ENCODE peak calls at places on chromosomes 12 and 14, in six cellular contexts. B, M, N, G, X and Z are unnamed samples.

GRCh38 chr12:5523396-5524115 is 91.6 kb downstream of the NTF3 start:
- DNase-seq in B (no peak), M (no peak), N (no peak), G (no peak), X (no peak), Z (no peak)

GRCh38 chr12:127760996-127761395 is 506.0 kb upstream of the TMEM132C start:
- DNase-seq in B (no peak), M (no peak), N (no peak), G (no peak), X (no peak), Z (no peak)

GRCh38 chr14:73180385-73180805 is 44.1 kb downstream of the PSEN1 start:
- DNase-seq in B (no peak), M (no peak), N (peak), G (no peak), X (no peak), Z (no peak)

GRCh38 chr14:58026219-58026618 is 125.8 kb downstream of the ARMH4 start:
- DNase-seq in B (no peak), M (no peak), N (no peak), G (no peak), X (no peak), Z (no peak)

GRCh38 chr12:32290411-32290810 is 108.9 kb upstream of the FGD4 start:
- DNase-seq in B (no peak), M (no peak), N (no peak), G (no peak), X (no peak), Z (no peak)

GRCh38 chr14:64762044-64763034 is 58.1 kb downstream of the PLEKHG3 start:
- DNase-seq in B (no peak), M (peak), N (peak), G (no peak), X (no peak), Z (no peak)

GRCh38 chr12:93127107-93127560 is 198.0 kb upstream of the EEA1 start:
- DNase-seq in B (no peak), M (no peak), N (no peak), G (no peak), X (no peak), Z (no peak)

GRCh38 chr14:44149597-44149996 is 357.5 kb downstream of the FSCB start:
- DNase-seq in B (no peak), M (no peak), N (peak), G (no peak), X (peak), Z (no peak)

GRCh38 chr12:3133410-3133793 is 56.2 kb downstream of the TSPAN9 start:
- DNase-seq in B (no peak), M (no peak), N (no peak), G (no peak), X (no peak), Z (no peak)

GRCh38 chr14:64040044-64040443 is 187.2 kb downstream of the SYNE2 start:
- DNase-seq in B (no peak), M (no peak), N (no peak), G (no peak), X (no peak), Z (no peak)

GRCh38 chr12:85191-85666 is 18.7 kb downstream of the IQSEC3 start:
- DNase-seq in B (no peak), M (no peak), N (no peak), G (no peak), X (no peak), Z (no peak)

GRCh38 chr12:131537267-131537920 is 173.5 kb upstream of the SFSWAP start:
- DNase-seq in B (no peak), M (no peak), N (no peak), G (no peak), X (no peak), Z (no peak)

GRCh38 chr14:82009076-82009475 is 475.4 kb upstream of the SEL1L start:
- DNase-seq in B (no peak), M (peak), N (no peak), G (no peak), X (no peak), Z (no peak)

GRCh38 chr12:124422570-124423523 is 128.0 kb downstream of the RFLNA start:
- DNase-seq in B (no peak), M (peak), N (peak), G (no peak), X (no peak), Z (no peak)

GRCh38 chr12:123671876-123672275 is 963 bp downstream of the TCTN2 start:
- DNase-seq in B (no peak), M (no peak), N (no peak), G (no peak), X (no peak), Z (no peak)

GRCh38 chr12:2156333-2156732 is 103.5 kb downstream of the CACNA1C start:
- DNase-seq in B (no peak), M (no peak), N (no peak), G (no peak), X (no peak), Z (no peak)

GRCh38 chr12:126384029-126384564 is 1318.9 kb downstream of the AACS start:
- DNase-seq in B (no peak), M (no peak), N (no peak), G (no peak), X (no peak), Z (no peak)

GRCh38 chr12:23862746-23863145 is 86.7 kb downstream of the SOX5 start:
- DNase-seq in B (no peak), M (no peak), N (no peak), G (no peak), X (no peak), Z (no peak)

GRCh38 chr12:44874981-44875416 is 1.1 kb downstream of the NELL2 start:
- DNase-seq in B (no peak), M (no peak), N (no peak), G (no peak), X (no peak), Z (no peak)

GRCh38 chr14:76546426-76547221 is 170.7 kb downstream of the ESRRB start:
- DNase-seq in B (peak), M (peak), N (peak), G (no peak), X (no peak), Z (peak)

GRCh38 chr12:68349921-68350606 is 17.9 kb upstream of the MDM1 start:
- DNase-seq in B (no peak), M (no peak), N (no peak), G (no peak), X (no peak), Z (no peak)

GRCh38 chr12:24808651-24809050 is 140.2 kb downstream of the BCAT1 start:
- DNase-seq in B (no peak), M (no peak), N (no peak), G (no peak), X (no peak), Z (no peak)

GRCh38 chr12:95731519-95731958 is 59.0 kb downstream of the NTN4 start:
- DNase-seq in B (peak), M (no peak), N (no peak), G (peak), X (no peak), Z (no peak)

GRCh38 chr14:78762331-78762730 is 592.2 kb downstream of the NRXN3 start:
- DNase-seq in B (no peak), M (no peak), N (no peak), G (no peak), X (no peak), Z (no peak)

GRCh38 chr12:105562727-105563072 is 232.2 kb downstream of the C12orf75 start:
- DNase-seq in B (no peak), M (no peak), N (no peak), G (no peak), X (no peak), Z (no peak)

GRCh38 chr14:93970589-93970966 is 5.8 kb downstream of the ASB2 start:
- DNase-seq in B (no peak), M (no peak), N (peak), G (no peak), X (no peak), Z (no peak)

GRCh38 chr14:64730681-64731080 is 26.5 kb downstream of the PLEKHG3 start:
- DNase-seq in B (no peak), M (no peak), N (no peak), G (no peak), X (no peak), Z (no peak)

GRCh38 chr14:96030136-96030760 is 8.9 kb upstream of the C14orf132 start:
- DNase-seq in B (no peak), M (no peak), N (no peak), G (no peak), X (no peak), Z (no peak)

GRCh38 chr12:105773501-105773900 is 365.3 kb downstream of the NUAK1 start:
- DNase-seq in B (no peak), M (no peak), N (no peak), G (no peak), X (no peak), Z (no peak)

GRCh38 chr12:131041968-131042847 is 88.5 kb downstream of the ADGRD1 start:
- DNase-seq in B (no peak), M (no peak), N (no peak), G (no peak), X (no peak), Z (no peak)

GRCh38 chr12:88393017-88393767 is 187.1 kb downstream of the KITLG start:
- DNase-seq in B (no peak), M (no peak), N (peak), G (no peak), X (no peak), Z (no peak)

GRCh38 chr12:38110026-38110699 is 206.4 kb upstream of the ALG10B start:
- DNase-seq in B (no peak), M (no peak), N (no peak), G (no peak), X (no peak), Z (no peak)

GRCh38 chr14:65001758-65002157 is 15.1 kb downstream of the FNTB start:
- DNase-seq in B (no peak), M (no peak), N (no peak), G (no peak), X (no peak), Z (no peak)

GRCh38 chr14:77301103-77301502 is 19.6 kb downstream of the POMT2 start:
- DNase-seq in B (peak), M (peak), N (peak), G (no peak), X (peak), Z (peak)

GRCh38 chr14:101219896-101220703 is 316.6 kb upstream of the RTL1 start:
- DNase-seq in B (no peak), M (no peak), N (no peak), G (no peak), X (no peak), Z (no peak)

GRCh38 chr12:49998453-49998852 is 25.7 kb downstream of the AQP6 start:
- DNase-seq in B (no peak), M (no peak), N (no peak), G (no peak), X (no peak), Z (no peak)

GRCh38 chr12:67456281-67456918 is 187.2 kb downstream of the CAND1 start:
- DNase-seq in B (no peak), M (no peak), N (no peak), G (no peak), X (no peak), Z (no peak)

GRCh38 chr12:65943388-65944137 is 119.3 kb downstream of the HMGA2 start:
- DNase-seq in B (no peak), M (no peak), N (no peak), G (no peak), X (no peak), Z (no peak)

GRCh38 chr12:65940744-65941143 is 116.5 kb downstream of the HMGA2 start:
- DNase-seq in B (no peak), M (no peak), N (no peak), G (no peak), X (no peak), Z (no peak)

GRCh38 chr12:65938807-65939206 is 114.5 kb downstream of the HMGA2 start:
- DNase-seq in B (no peak), M (no peak), N (no peak), G (no peak), X (no peak), Z (no peak)

GRCh38 chr12:65944637-65945036 is 120.4 kb downstream of the HMGA2 start:
- DNase-seq in B (no peak), M (no peak), N (no peak), G (no peak), X (no peak), Z (no peak)

GRCh38 chr12:65941388-65941787 is 117.1 kb downstream of the HMGA2 start:
- DNase-seq in B (no peak), M (no peak), N (no peak), G (no peak), X (no peak), Z (no peak)
- TF ChIP-seq POLR2AphosphoS5 in B (no peak), M (no peak), N (no peak), G (no peak), X (no peak), Z (no peak)

GRCh38 chr12:57459055-57459749 is 383 bp upstream of the GLI1 start:
- DNase-seq in B (peak), M (peak), N (peak), G (peak), X (peak), Z (peak)
- TF ChIP-seq POLR2A in B (peak), M (peak), N (peak), G (peak), X (no peak), Z (peak)

DNA sequence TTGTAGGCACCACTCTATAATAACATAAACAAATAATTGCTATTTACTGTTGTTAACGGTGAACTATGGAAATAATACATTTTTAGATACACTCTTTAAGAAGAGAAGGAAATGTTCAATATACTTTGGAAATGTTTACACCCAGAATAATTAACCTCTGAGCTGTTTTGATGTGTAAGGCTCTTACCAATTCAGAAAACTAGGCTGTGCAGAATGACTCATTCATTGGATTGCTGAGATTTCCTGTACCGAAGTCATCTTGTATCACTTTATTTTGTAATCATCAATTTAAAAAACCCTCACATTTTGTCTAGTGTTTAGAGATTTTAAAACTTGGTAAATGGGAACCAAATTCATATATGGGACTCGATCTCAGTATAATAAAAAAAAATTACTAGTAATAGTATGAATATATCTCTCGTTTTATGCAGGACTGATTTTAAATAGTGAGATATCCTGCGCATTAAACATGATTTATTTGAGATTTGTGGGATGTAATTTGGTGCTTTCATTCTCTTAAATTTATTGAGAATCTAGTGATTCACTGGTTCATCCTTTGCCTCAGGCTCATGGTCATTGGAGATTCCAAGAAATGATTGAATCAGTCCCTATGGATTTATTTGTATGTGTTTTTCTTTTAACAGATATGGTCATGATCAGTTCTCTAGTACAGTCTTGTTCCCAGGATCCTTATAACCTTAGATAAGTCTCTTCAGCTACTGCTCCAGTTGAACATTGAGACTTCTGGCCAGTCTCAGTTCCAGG is 3.9 kb downstream of the SAMD4A start:
- DNase-seq in B (no peak), M (no peak), N (no peak), G (no peak), X (no peak), Z (no peak)
- TF ChIP-seq TAF1 in B (no peak), M (no peak), N (no peak), G (no peak), X (no peak), Z (no peak)

GRCh38 chr12:47346251-47347019 is 266.7 kb upstream of the AMIGO2 start:
- DNase-seq in B (no peak), M (no peak), N (peak), G (no peak), X (no peak), Z (no peak)
- TF ChIP-seq POLR2AphosphoS5 in B (no peak), M (no peak), N (no peak), G (no peak), X (no peak), Z (no peak)

DNA sequence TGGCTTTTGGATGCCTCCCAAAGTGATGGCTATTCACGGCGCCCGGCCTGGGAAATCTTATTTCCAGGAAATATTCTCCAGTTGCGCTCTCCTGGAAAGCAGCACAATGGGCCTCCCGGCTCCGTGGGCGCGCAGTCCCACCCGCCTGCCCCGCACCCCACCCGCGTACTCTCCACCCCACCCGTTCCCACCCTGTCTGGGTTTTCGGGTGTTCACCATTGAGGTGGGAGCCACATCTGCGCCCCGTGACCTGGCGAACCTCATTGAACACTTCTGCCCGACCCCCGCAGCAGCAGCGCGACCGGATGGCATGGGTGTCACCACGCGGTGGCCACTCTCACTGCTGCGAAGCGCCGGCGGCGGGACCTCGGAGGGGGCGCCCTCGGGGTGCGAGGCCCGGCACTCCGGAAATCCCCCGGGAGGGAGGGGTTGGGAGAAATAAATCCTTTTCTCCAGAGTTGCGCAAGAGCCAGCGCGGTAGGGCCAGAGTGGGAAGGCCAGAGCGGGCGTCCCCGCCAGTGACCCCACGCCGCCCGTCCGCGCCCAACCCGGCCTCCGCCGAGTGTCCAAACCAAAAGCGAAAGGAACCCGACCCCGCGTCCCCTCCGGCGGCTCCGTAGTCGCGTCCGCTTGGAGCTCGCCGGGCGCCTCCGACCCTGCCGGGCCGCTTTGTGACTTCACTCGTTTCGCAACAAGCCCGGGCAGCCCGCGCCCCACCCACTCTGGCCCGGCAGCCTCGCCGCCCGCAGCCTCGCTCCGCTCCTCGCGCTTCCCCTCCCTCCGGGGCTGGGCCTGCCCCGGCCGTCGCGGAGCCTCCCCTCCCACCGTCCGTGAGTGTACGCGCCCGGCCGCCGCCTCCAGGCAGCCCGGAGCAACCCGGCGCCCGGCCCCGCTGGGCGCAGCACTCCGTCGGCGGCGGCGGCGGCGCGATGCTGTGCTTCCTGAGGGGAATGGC is at the start of gene DRAM1:
- DNase-seq in B (peak), M (peak), N (peak), G (no peak), X (peak), Z (peak)
- TF ChIP-seq POLR2A in B (peak), M (peak), N (peak), G (peak), X (peak), Z (peak)

DNA sequence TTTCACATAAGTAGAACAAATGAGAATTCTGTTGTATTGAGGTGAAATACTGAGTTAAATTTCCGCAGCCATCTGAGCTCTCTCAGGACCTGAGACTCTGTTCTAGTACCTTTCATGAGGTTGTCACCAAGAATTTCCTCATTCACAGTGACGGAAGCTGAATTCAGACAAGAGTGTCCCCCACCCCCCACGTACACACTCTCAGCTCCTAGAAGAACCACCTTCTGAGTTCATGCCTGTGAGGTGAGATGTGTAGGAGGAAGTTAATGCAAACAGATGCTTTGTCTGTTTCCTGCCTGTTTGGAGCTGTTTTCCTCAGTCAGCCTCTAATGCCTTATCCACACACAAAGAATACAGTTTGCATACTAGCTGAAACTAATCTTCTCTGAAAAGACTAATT is 18.2 kb downstream of the BICDL1 start:
- DNase-seq in B (no peak), M (no peak), N (no peak), G (no peak), X (no peak), Z (no peak)
- TF ChIP-seq TAF1 in B (no peak), M (no peak), N (no peak), G (no peak), X (no peak), Z (no peak)

GRCh38 chr14:24439830-24440605 is 2.6 kb downstream of the SDR39U1 start:
- DNase-seq in B (no peak), M (no peak), N (no peak), G (no peak), X (no peak), Z (no peak)
- TF ChIP-seq POLR2AphosphoS5 in B (peak), M (no peak), N (peak), G (peak), X (no peak), Z (peak)

GRCh38 chr14:24197066-24197465 is 1.8 kb upstream of the TM9SF1 start:
- DNase-seq in B (no peak), M (no peak), N (no peak), G (no peak), X (no peak), Z (no peak)

GRCh38 chr14:24194873-24195185 is 412 bp downstream of the TM9SF1 start:
- DNase-seq in B (no peak), M (no peak), N (no peak), G (no peak), X (no peak), Z (no peak)

GRCh38 chr14:24194186-24194872 is 912 bp downstream of the TM9SF1 start:
- DNase-seq in B (no peak), M (no peak), N (no peak), G (no peak), X (no peak), Z (no peak)

GRCh38 chr14:24196071-24197061 is 1.1 kb upstream of the TM9SF1 start:
- DNase-seq in B (no peak), M (no peak), N (peak), G (peak), X (no peak), Z (no peak)

GRCh38 chr14:24195186-24196070 is at the start of gene TM9SF1:
- DNase-seq in B (peak), M (peak), N (peak), G (peak), X (peak), Z (peak)
- TF ChIP-seq POLR2A in B (peak), M (peak), N (peak), G (peak), X (peak), Z (peak)